ENCODE peak calls at places on chromosomes 3 and 15, in eight cellular contexts. One of them, this sample, is unnamed. For H3K27me3, the result is how much of the 10 kb centered on the place peaks cover.

GRCh38 chr3:63193647-63194046 is 84.5 kb upstream of the SYNPR start:
- DNase-seq in IMR-90: no peak
- DNase-seq in GM23248: peak
- DNase-seq in small intestine: peak
- DNase-seq in psoas muscle: no peak
- DNase-seq in AG04450: no peak
- DNase-seq in brain microvascular endothelial cell: no peak
- DNase-seq in Peyer's patch: no peak
- DNase-seq in this sample: peak

GRCh38 chr3:190001426-190001825 is 119.3 kb downstream of the P3H2 start:
- DNase-seq in IMR-90: no peak
- DNase-seq in GM23248: no peak
- DNase-seq in small intestine: no peak
- DNase-seq in psoas muscle: no peak
- DNase-seq in AG04450: no peak
- DNase-seq in brain microvascular endothelial cell: peak
- DNase-seq in Peyer's patch: no peak
- DNase-seq in this sample: peak

GRCh38 chr3:113531826-113532697 is at the start of gene SIDT1:
- DNase-seq in IMR-90: no peak
- DNase-seq in GM23248: peak
- DNase-seq in small intestine: peak
- DNase-seq in psoas muscle: no peak
- DNase-seq in AG04450: no peak
- DNase-seq in brain microvascular endothelial cell: no peak
- DNase-seq in Peyer's patch: peak
- DNase-seq in this sample: no peak

GRCh38 chr15:96494530-96494929 is 164.0 kb downstream of the NR2F2 start:
- DNase-seq in IMR-90: no peak
- DNase-seq in GM23248: no peak
- DNase-seq in small intestine: no peak
- DNase-seq in psoas muscle: no peak
- DNase-seq in AG04450: no peak
- DNase-seq in brain microvascular endothelial cell: no peak
- DNase-seq in Peyer's patch: no peak
- DNase-seq in this sample: no peak

GRCh38 chr3:45443459-45443858 is 55.1 kb downstream of the LARS2 start:
- DNase-seq in IMR-90: no peak
- DNase-seq in GM23248: no peak
- DNase-seq in small intestine: no peak
- DNase-seq in psoas muscle: no peak
- DNase-seq in AG04450: no peak
- DNase-seq in brain microvascular endothelial cell: no peak
- DNase-seq in Peyer's patch: no peak
- DNase-seq in this sample: no peak

GRCh38 chr15:56969265-56969895 is 50.9 kb downstream of the TCF12 start:
- DNase-seq in IMR-90: no peak
- DNase-seq in GM23248: no peak
- DNase-seq in small intestine: peak
- DNase-seq in psoas muscle: no peak
- DNase-seq in AG04450: no peak
- DNase-seq in brain microvascular endothelial cell: no peak
- DNase-seq in Peyer's patch: no peak
- DNase-seq in this sample: no peak

GRCh38 chr3:46986782-46987484 is 7.5 kb downstream of the NBEAL2 start:
- DNase-seq in IMR-90: no peak
- DNase-seq in GM23248: no peak
- DNase-seq in small intestine: no peak
- DNase-seq in psoas muscle: peak
- DNase-seq in AG04450: no peak
- DNase-seq in brain microvascular endothelial cell: no peak
- DNase-seq in Peyer's patch: no peak
- DNase-seq in this sample: no peak

GRCh38 chr3:78823859-78824258 is 943.9 kb downstream of the ROBO1 start:
- DNase-seq in IMR-90: peak
- DNase-seq in GM23248: peak
- DNase-seq in small intestine: peak
- DNase-seq in psoas muscle: no peak
- DNase-seq in AG04450: no peak
- DNase-seq in brain microvascular endothelial cell: peak
- DNase-seq in Peyer's patch: no peak
- DNase-seq in this sample: no peak

GRCh38 chr3:71370467-71370866 is 213.1 kb downstream of the FOXP1 start:
- DNase-seq in IMR-90: no peak
- DNase-seq in GM23248: no peak
- DNase-seq in small intestine: no peak
- DNase-seq in psoas muscle: no peak
- DNase-seq in AG04450: no peak
- DNase-seq in brain microvascular endothelial cell: no peak
- DNase-seq in Peyer's patch: no peak
- DNase-seq in this sample: no peak

GRCh38 chr3:56593455-56594158 is 36.6 kb downstream of the CCDC66 start:
- DNase-seq in IMR-90: no peak
- DNase-seq in GM23248: no peak
- DNase-seq in small intestine: peak
- DNase-seq in psoas muscle: no peak
- DNase-seq in AG04450: no peak
- DNase-seq in brain microvascular endothelial cell: no peak
- DNase-seq in Peyer's patch: peak
- DNase-seq in this sample: no peak

GRCh38 chr15:67678948-67679347 is 136.4 kb downstream of the MAP2K5 start:
- DNase-seq in IMR-90: no peak
- DNase-seq in GM23248: no peak
- DNase-seq in small intestine: no peak
- DNase-seq in psoas muscle: no peak
- DNase-seq in AG04450: no peak
- DNase-seq in brain microvascular endothelial cell: no peak
- DNase-seq in Peyer's patch: no peak
- DNase-seq in this sample: no peak

GRCh38 chr3:198081421-198081844 is 121.4 kb downstream of the LMLN start:
- DNase-seq in IMR-90: no peak
- DNase-seq in GM23248: no peak
- DNase-seq in small intestine: no peak
- DNase-seq in psoas muscle: no peak
- DNase-seq in AG04450: no peak
- DNase-seq in brain microvascular endothelial cell: no peak
- DNase-seq in Peyer's patch: no peak
- DNase-seq in this sample: no peak
- H3K27me3 ChIP-seq in IMR-90: under half
- H3K27me3 ChIP-seq in GM23248: half or more
- H3K27me3 ChIP-seq in small intestine: under half
- H3K27me3 ChIP-seq in psoas muscle: under half
- H3K27me3 ChIP-seq in AG04450: under half
- H3K27me3 ChIP-seq in brain microvascular endothelial cell: under half
- H3K27me3 ChIP-seq in Peyer's patch: under half
- H3K27me3 ChIP-seq in this sample: under half

DNA sequence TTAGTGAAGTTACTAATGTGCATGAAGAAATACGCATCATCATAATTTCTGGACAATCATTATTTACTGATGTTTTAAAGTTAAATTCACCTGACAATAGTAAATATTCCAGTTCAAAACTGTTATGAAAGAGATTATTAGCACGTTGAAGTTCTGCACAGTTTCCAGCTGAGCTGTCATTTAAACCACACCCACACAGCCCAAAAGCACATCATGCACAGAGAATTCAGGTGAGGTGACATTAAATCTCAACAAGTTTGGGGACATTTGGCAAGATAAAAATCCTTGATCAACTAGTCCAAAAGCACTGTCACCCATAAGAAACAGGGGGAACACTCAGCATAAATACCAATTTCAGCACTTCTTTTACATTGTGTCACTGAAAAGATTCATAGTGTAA is 6.9 kb downstream of the NCEH1 start:
- DNase-seq in IMR-90: no peak
- DNase-seq in GM23248: no peak
- DNase-seq in small intestine: no peak
- DNase-seq in psoas muscle: no peak
- DNase-seq in AG04450: no peak
- DNase-seq in brain microvascular endothelial cell: no peak
- DNase-seq in Peyer's patch: no peak
- DNase-seq in this sample: no peak
- H3K27me3 ChIP-seq in IMR-90: under half
- H3K27me3 ChIP-seq in GM23248: under half
- H3K27me3 ChIP-seq in small intestine: under half
- H3K27me3 ChIP-seq in psoas muscle: under half
- H3K27me3 ChIP-seq in AG04450: under half
- H3K27me3 ChIP-seq in brain microvascular endothelial cell: under half
- H3K27me3 ChIP-seq in Peyer's patch: under half
- H3K27me3 ChIP-seq in this sample: under half

GRCh38 chr15:85870216-85871014 is 75.7 kb upstream of the KLHL25 start:
- DNase-seq in IMR-90: no peak
- DNase-seq in GM23248: no peak
- DNase-seq in small intestine: no peak
- DNase-seq in psoas muscle: no peak
- DNase-seq in AG04450: no peak
- DNase-seq in brain microvascular endothelial cell: no peak
- DNase-seq in Peyer's patch: no peak
- DNase-seq in this sample: no peak
- H3K27me3 ChIP-seq in IMR-90: under half
- H3K27me3 ChIP-seq in GM23248: under half
- H3K27me3 ChIP-seq in small intestine: under half
- H3K27me3 ChIP-seq in psoas muscle: under half
- H3K27me3 ChIP-seq in AG04450: under half
- H3K27me3 ChIP-seq in brain microvascular endothelial cell: under half
- H3K27me3 ChIP-seq in Peyer's patch: under half
- H3K27me3 ChIP-seq in this sample: under half

DNA sequence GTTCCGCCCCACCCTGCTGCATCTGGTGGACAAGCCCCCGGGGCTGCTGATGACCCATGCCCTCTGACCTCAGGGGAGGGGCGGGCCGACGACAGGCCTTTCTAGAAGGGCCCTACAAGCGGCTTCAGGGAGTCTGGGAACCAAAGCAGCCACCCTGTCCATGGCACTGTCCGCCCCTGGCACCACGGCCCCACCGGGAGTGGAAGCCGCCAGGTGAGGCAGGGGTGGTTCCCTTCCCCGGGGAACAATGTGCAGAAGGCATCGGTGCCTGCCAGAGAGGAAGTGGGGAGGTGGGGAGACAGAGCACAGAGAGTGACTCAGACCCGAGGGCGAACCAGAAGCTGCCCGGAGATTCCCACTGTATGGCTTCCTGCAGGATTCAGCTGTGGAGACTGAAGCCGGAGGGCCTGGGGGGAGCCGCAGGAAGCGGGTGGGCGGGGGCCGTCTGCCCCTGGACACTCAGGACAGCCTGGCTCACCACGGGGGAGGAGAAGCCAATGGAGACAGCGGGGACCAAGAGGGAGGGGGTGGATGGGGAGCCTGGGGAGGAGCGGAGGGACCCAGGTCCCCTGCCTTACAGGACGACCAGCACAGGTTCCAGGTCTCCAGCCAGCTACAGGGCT is 134.0 kb downstream of the TPRA1 start:
- DNase-seq in IMR-90: peak
- DNase-seq in GM23248: peak
- DNase-seq in small intestine: peak
- DNase-seq in psoas muscle: peak
- DNase-seq in AG04450: no peak
- DNase-seq in brain microvascular endothelial cell: peak
- DNase-seq in Peyer's patch: no peak
- DNase-seq in this sample: no peak
- H3K27me3 ChIP-seq in IMR-90: under half
- H3K27me3 ChIP-seq in GM23248: under half
- H3K27me3 ChIP-seq in small intestine: under half
- H3K27me3 ChIP-seq in psoas muscle: under half
- H3K27me3 ChIP-seq in AG04450: under half
- H3K27me3 ChIP-seq in brain microvascular endothelial cell: under half
- H3K27me3 ChIP-seq in Peyer's patch: under half
- H3K27me3 ChIP-seq in this sample: under half